ENCODE peak calls at places on chromosomes 12 and 14, in five cellular contexts. A, X, B, W and P are unnamed samples.

GRCh38 chr12:130517588-130517987 is 179.9 kb downstream of the PIWIL1 start:
- DNase-seq in A (no peak), B (no peak), W (no peak), X (no peak), P (no peak)

GRCh38 chr14:25090281-25090680 is 40.3 kb upstream of the STXBP6 start:
- DNase-seq in B (no peak), X (no peak), W (no peak), A (no peak), P (no peak)

GRCh38 chr14:55586411-55586810 is 6.4 kb downstream of the KTN1 start:
- DNase-seq in B (no peak), W (no peak), A (peak), X (no peak), P (no peak)

GRCh38 chr12:92912052-92912451 is 17.0 kb downstream of the EEA1 start:
- DNase-seq in W (no peak), B (no peak), A (peak), X (no peak), P (no peak)

GRCh38 chr12:3679831-3680230 is 73.1 kb downstream of the CRACR2A start:
- DNase-seq in A (no peak), B (no peak), X (no peak), W (no peak), P (no peak)

GRCh38 chr12:46478123-46478522 is 105.5 kb upstream of the SLC38A2 start:
- DNase-seq in B (no peak), A (no peak), W (no peak), X (no peak), P (no peak)

GRCh38 chr12:68240975-68241374 is 12.4 kb downstream of the IL22 start:
- DNase-seq in W (no peak), A (peak), X (no peak), B (no peak), P (no peak)

GRCh38 chr12:127284021-127284420 is 982.9 kb upstream of the TMEM132C start:
- DNase-seq in B (no peak), X (no peak), A (peak), W (peak), P (no peak)

GRCh38 chr12:57446292-57446960 is 8.7 kb upstream of the INHBE start:
- DNase-seq in B (no peak), A (no peak), X (no peak), W (no peak), P (no peak)

GRCh38 chr14:102831163-102831804 is 54.0 kb downstream of the TRAF3 start:
- DNase-seq in B (no peak), W (no peak), A (no peak), X (no peak), P (no peak)

GRCh38 chr12:108609535-108610335 is 11.9 kb upstream of the TMEM119 start:
- DNase-seq in B (peak), W (peak), A (peak), X (peak), P (no peak)

GRCh38 chr12:131607658-131608447 is 103.0 kb upstream of the SFSWAP start:
- DNase-seq in W (no peak), B (no peak), X (no peak), A (no peak), P (no peak)

GRCh38 chr12:131604859-131605258 is 106.0 kb upstream of the SFSWAP start:
- DNase-seq in W (no peak), B (no peak), X (no peak), A (no peak), P (no peak)

GRCh38 chr12:131605304-131605829 is 105.5 kb upstream of the SFSWAP start:
- DNase-seq in B (no peak), X (no peak), A (no peak), W (no peak), P (no peak)

GRCh38 chr12:131604146-131604844 is 106.6 kb upstream of the SFSWAP start:
- DNase-seq in B (no peak), X (no peak), W (no peak), A (no peak), P (no peak)

GRCh38 chr12:131606218-131606899 is 104.5 kb upstream of the SFSWAP start:
- DNase-seq in X (no peak), A (no peak), B (no peak), W (no peak), P (no peak)
- TF ChIP-seq POLR2A in X (no peak), A (no peak), B (no peak), W (no peak), P (no peak)

GRCh38 chr14:50311337-50311973 is 574 bp downstream of the L2HGDH start:
- DNase-seq in X (no peak), W (no peak), A (no peak), B (no peak), P (no peak)

GRCh38 chr14:50310445-50310844 is 1.6 kb downstream of the L2HGDH start:
- DNase-seq in W (no peak), A (no peak), B (no peak), X (no peak), P (no peak)

GRCh38 chr14:50308363-50308762 is 3.7 kb downstream of the L2HGDH start:
- DNase-seq in A (peak), X (no peak), W (no peak), B (no peak), P (no peak)

GRCh38 chr14:50312734-50313054 is 570 bp downstream of the DMAC2L start:
- DNase-seq in B (no peak), X (no peak), A (no peak), W (no peak), P (no peak)

DNA sequence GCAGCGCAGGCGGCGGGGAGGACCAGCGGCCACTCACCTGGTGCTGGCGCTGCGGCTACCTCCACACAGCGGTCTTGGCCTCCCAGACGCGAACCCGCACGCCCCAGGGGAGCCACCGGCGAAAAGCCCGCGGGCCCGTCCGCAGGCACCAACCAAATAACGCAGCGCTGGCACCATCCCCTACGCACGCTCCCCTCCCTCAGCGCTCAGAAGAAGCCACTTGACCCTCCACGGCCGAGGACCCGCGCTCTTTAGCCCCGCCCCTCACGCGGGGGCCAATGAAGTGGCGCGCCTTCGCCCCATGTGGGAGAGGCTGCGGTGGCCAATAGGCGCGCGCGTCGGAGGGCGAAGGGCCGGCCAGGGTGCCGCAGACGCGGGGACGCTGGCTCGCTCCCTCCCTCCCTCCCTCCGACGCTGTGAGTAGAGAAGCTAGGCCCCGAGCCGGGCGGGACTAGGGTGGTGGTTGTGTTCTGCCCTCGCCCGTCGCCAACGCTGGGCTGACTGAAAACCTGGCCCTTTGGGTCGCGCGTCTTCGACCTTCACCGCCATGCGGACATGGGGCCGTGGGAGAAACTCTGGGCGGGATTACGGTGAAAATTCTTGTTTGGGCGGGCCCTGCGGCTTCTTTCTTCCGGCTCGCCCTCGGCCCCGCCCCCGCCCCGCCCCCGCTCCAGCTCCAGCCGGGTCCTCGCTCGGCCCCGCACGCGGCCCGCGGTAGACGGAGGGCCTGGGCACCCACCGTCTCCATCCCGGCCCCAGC is at the start of the genes DMAC2L and L2HGDH:
- DNase-seq in W (peak), B (peak), X (peak), A (peak), P (peak)
- TF ChIP-seq POLR2A in W (peak), B (peak), X (peak), A (peak), P (peak)

GRCh38 chr12:27332407-27333310 is at the start of gene BMAL2:
- DNase-seq in W (peak), B (peak), A (peak), X (no peak), P (peak)
- TF ChIP-seq POLR2A in W (no peak), B (no peak), A (peak), X (no peak), P (peak)

GRCh38 chr14:90627478-90627877 is 188.8 kb downstream of the TTC7B start:
- DNase-seq in X (no peak), W (no peak), B (no peak), A (no peak), P (no peak)
- TF ChIP-seq POLR2A in X (no peak), W (no peak), B (no peak), A (no peak), P (no peak)

GRCh38 chr12:69275471-69275891 is 36.1 kb downstream of the CPSF6 start:
- DNase-seq in X (no peak), A (no peak), B (no peak), W (no peak), P (no peak)
- TF ChIP-seq POLR2A in X (no peak), A (no peak), B (no peak), W (no peak), P (no peak)

GRCh38 chr12:6851921-6852650 is at the start of gene USP5:
- DNase-seq in X (peak), B (peak), A (peak), W (peak), P (peak)
- TF ChIP-seq POLR2A in X (no peak), B (no peak), A (no peak), W (no peak), P (peak)